ENCODE peak calls at places on chromosomes 11 and 22, in five cellular contexts. R, B, U, C and A are unnamed samples.
A peak's percentile ranks its signal among the peaks of the same experiment; 100 is the strongest.

GRCh38 chr11:134486704-134487103 is 74.7 kb upstream of the B3GAT1 start:
- DNase-seq in U (no peak), B (no peak), C (no peak), R (no peak), A (no peak)

GRCh38 chr11:128379587-128380279 is 207.6 kb downstream of the ETS1 start:
- DNase-seq in C (no peak), B (no peak), U (no peak), R (no peak), A (peak; percentile 49)

GRCh38 chr22:29638678-29639077 is 35.2 kb downstream of the NF2 start:
- DNase-seq in C (no peak), R (no peak), B (no peak), U (no peak), A (no peak)

GRCh38 chr11:85813721-85814120 is 2.8 kb upstream of the SYTL2 start:
- DNase-seq in R (no peak), C (no peak), U (no peak), B (no peak), A (peak; percentile 27)

GRCh38 chr11:67438121-67438902 is 830 bp upstream of the PTPRCAP start:
- DNase-seq in R (peak; percentile 85), C (no peak), U (no peak), B (no peak), A (no peak)

GRCh38 chr11:93757924-93758865 is 16.7 kb downstream of the C11orf54 start:
- DNase-seq in R (no peak), U (no peak), B (no peak), C (no peak), A (no peak)

GRCh38 chr11:120900642-120901041 is 123.3 kb upstream of the TBCEL start:
- DNase-seq in R (no peak), U (no peak), C (no peak), B (no peak), A (peak; percentile 5)

GRCh38 chr11:65786786-65787636 is at the start of gene OVOL1:
- DNase-seq in C (no peak), R (no peak), U (no peak), B (no peak), A (peak; percentile 86)

GRCh38 chr11:7020183-7020917 is at the start of the genes NLRP14 and ZNF214:
- DNase-seq in U (peak; percentile 92), B (peak; percentile 94), R (peak; percentile 88), C (peak; percentile 72), A (peak; percentile 89)

DNA sequence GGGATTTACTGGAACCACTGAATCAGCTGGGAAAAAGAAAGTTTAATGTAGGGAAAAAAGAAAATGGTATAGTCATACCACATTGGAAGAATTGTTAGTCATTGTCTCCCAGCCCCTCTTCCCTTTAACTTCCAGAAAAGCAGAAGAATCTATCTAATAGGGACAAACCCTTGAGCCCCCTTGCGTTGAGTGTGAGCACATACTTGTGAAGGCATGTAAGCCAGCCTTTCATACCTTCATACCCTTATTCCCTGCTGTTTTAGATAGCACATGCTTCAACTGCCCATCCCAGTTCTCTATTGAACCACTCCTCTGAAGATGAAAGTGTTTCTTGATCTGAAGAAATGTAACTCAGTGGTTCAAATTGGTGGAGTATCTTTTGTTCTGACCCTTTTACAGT is 6.6 kb downstream of the TREH start:
- DNase-seq in U (no peak), R (no peak), B (no peak), C (no peak), A (no peak)
- H3K4me3 ChIP-seq in U (no peak overlapping the region), R (no peak overlapping the region), B (no peak overlapping the region), C (no peak overlapping the region), A (no peak overlapping the region)

DNA sequence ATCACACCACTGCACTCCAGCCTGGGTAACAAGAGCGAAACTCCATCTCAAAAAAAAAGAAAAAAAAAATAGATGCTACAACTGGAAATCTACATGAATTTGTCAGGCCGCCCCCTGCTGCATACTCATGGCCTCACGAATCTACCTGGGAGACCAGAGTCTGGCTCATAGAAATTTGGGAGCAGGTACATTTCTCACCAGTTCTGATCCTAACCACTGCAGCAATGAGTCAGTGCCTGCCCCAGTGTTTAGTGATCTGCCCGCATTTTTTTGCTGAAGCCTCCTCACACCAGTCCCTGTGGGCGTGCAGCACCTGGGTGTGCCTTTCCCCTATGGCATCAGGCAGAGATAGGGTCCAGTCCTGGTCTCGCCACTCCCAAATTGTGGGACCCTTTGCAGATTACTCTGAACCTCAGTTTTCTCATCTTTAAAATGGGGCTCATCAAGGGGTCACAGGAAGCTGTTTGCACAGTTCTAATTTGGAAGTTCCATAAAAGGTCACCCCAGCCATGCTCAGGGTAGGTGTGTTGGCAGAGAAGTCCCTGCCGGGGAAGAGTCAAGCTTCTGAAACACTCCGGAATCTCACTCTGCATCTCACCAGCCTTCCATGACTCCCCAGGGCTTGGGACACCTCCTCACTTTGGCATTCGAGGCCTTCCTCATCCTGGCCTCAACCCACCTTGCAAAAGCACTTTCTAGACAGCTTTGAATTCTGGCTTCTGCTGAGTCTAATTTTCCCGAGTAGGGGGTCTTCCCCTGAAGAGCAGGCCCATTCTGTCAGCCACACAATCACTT is 39.3 kb upstream of the LINC01488 start:
- DNase-seq in U (no peak), R (no peak), B (no peak), C (no peak), A (peak; percentile 79)
- TF ChIP-seq CTCF in U (no peak), R (no peak), B (no peak), C (no peak), A (no peak)

GRCh38 chr11:59756845-59757244 is 1.7 kb downstream of the STX3 start:
- DNase-seq in C (no peak), B (no peak), U (peak; percentile 12), R (no peak), A (peak; percentile 85)
- H3K4me3 ChIP-seq in C (no peak overlapping the region), B (peak overlapping the region; percentile 97), U (peak overlapping the region; percentile 92), R (no peak overlapping the region), A (no peak overlapping the region)

DNA sequence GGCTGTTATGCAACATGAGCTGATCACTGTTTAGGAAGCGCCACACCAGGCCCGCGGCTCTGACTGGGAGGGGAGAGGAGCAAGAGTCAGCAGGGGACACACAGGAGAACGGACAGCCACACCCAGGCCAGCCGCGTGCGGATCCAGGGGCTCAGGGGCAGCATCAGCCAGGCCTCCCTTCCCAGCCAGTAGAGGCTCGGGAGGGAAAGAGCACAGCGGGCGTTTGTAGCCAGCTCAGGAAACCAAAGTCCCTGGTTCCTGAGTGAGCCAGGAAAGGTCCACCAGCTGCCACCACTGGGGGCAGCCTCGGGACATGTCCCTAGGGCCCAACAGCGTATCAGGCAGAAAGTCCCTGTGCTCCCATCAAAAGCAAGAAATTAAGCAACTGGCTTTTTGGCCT is 71.8 kb upstream of the PITPNB start:
- DNase-seq in C (no peak), U (peak; percentile 57), R (peak; percentile 36), B (peak; percentile 81), A (peak; percentile 10)
- TF ChIP-seq CTCF in C (peak; percentile 35), U (peak; percentile 60), R (peak; percentile 54), B (peak; percentile 70), A (peak; percentile 42)

GRCh38 chr22:36816338-36816634 is 549 bp downstream of the PVALB start:
- DNase-seq in R (no peak), U (no peak), B (no peak), C (no peak), A (no peak)
- H3K4me3 ChIP-seq in R (no peak overlapping the region), U (no peak overlapping the region), B (peak overlapping the region; percentile 55), C (no peak overlapping the region), A (no peak overlapping the region)